ENCODE peak calls at places on chromosomes 3 and 15, in six cellular contexts. R is tibial nerve; S is NCI-H524; H is GM23248; P is stimulated activated naive B cell treated with anti-CD40 and anti-IgM and Interleukin-4, amounts not matched to agents 10 μg/mL and 1 μg/mL and 100 μg/mL, for 72 hours; Q is stimulated activated CD4-positive, alpha-beta T cell treated with anti-CD3 and anti-CD28 coated beads, Interleukin-12 subunit alpha, Interleukin-12 subunit beta, amount 100 ng/mL, for 24 hours. F is an unnamed sample.

GRCh38 chr3:140384028-140384771 is 293.7 kb upstream of the TRIM42 start:
- DNase-seq in R (no peak), P (no peak), Q (no peak), H (no peak), S (no peak), F (no peak)

GRCh38 chr3:85482193-85482450 is 523.3 kb downstream of the CADM2 start:
- DNase-seq in S (no peak), R (no peak), Q (no peak), P (no peak), H (no peak), F (no peak)

GRCh38 chr3:171862993-171863521 is 19.9 kb downstream of the TMEM212 start:
- DNase-seq in R (no peak), P (no peak), H (no peak), S (no peak), Q (no peak), F (no peak)

GRCh38 chr15:92158426-92158825 is 235.3 kb upstream of the ST8SIA2 start:
- DNase-seq in H (no peak), R (no peak), Q (no peak), S (no peak), P (no peak), F (no peak)

GRCh38 chr3:190150681-190151080 is 30.0 kb upstream of the P3H2 start:
- DNase-seq in S (no peak), Q (no peak), H (no peak), P (no peak), R (no peak), F (no peak)

GRCh38 chr3:188946351-188946750 is 225.4 kb upstream of the TPRG1 start:
- DNase-seq in H (no peak), P (no peak), R (no peak), S (no peak), Q (no peak), F (no peak)

GRCh38 chr3:77414881-77415280 is 375.0 kb downstream of the ROBO2 start:
- DNase-seq in S (no peak), H (no peak), P (no peak), Q (no peak), R (no peak), F (no peak)

GRCh38 chr15:68930268-68931022 is at the start of gene SPESP1:
- DNase-seq in H (peak; percentile 3), R (no peak), S (no peak), Q (no peak), P (peak; percentile 4), F (peak; percentile 22)

GRCh38 chr3:14687360-14687759 is 12.4 kb downstream of the C3orf20 start:
- DNase-seq in P (no peak), R (no peak), S (peak; percentile 50), Q (no peak), H (no peak), F (no peak)

GRCh38 chr3:106589306-106589942 is 720.6 kb upstream of the CBLB start:
- DNase-seq in H (no peak), P (no peak), Q (no peak), S (no peak), R (peak; percentile 15), F (no peak)

GRCh38 chr15:87563840-87564239 is 692.7 kb downstream of the NTRK3 start:
- DNase-seq in H (no peak), Q (no peak), S (no peak), P (no peak), R (no peak), F (no peak)

GRCh38 chr3:136305879-136306278 is 55.7 kb downstream of the PCCB start:
- DNase-seq in P (no peak), Q (no peak), R (no peak), S (peak; percentile 61), H (peak; percentile 61), F (no peak)

GRCh38 chr3:163726125-163726524 is 1352.2 kb downstream of the SI start:
- DNase-seq in Q (no peak), H (no peak), P (no peak), R (no peak), S (no peak), F (no peak)

GRCh38 chr3:195148553-195148952 is 122.4 kb downstream of the XXYLT1 start:
- DNase-seq in R (no peak), P (no peak), S (no peak), Q (no peak), H (peak; percentile 43), F (no peak)

GRCh38 chr3:154584041-154584440 is 154.1 kb upstream of the GPR149 start:
- DNase-seq in H (no peak), Q (no peak), S (no peak), R (no peak), P (no peak), F (no peak)

GRCh38 chr3:146476094-146476740 is 6.9 kb upstream of the PLSCR2 start:
- DNase-seq in H (no peak), P (no peak), R (no peak), S (no peak), Q (no peak), F (no peak)

GRCh38 chr3:113104746-113105479 is 106.4 kb upstream of the BOC start:
- DNase-seq in P (no peak), R (no peak), S (no peak), H (no peak), Q (no peak), F (no peak)

F was measured in tibial artery.